ENCODE peak calls at places on chromosomes 4 and X, in six cellular contexts. L is right atrium auricular region, V is lung, R is brain microvascular endothelial cell, O is aorta, Y is Peyer's patch. G is an unnamed sample.

GRCh38 chr4:153787156-153787555 is 1.7 kb downstream of the SFRP2 start:
- DNase-seq in L (no peak), V (no peak), R (no peak), O (no peak), Y (no peak), G (no peak)

GRCh38 chr4:141524116-141524515 is 112.3 kb upstream of the IL15 start:
- DNase-seq in L (no peak), V (no peak), R (no peak), O (no peak), Y (no peak), G (no peak)

GRCh38 chr4:13525606-13526281 is 18.6 kb downstream of the NKX3-2 start:
- DNase-seq in L (no peak), V (no peak), R (no peak), O (no peak), Y (no peak), G (no peak)

GRCh38 chr4:29908276-29908675 is 811.9 kb upstream of the PCDH7 start:
- DNase-seq in L (no peak), V (no peak), R (no peak), O (no peak), Y (no peak), G (no peak)

GRCh38 chrX:2521927-2522386 is 21.2 kb upstream of the DHRSX start:
- DNase-seq in L (no peak), V (no peak), R (no peak), O (no peak), Y (no peak), G (no peak)

GRCh38 chrX:25175743-25176142 is 160.0 kb upstream of the ARX start:
- DNase-seq in L (no peak), V (no peak), R (no peak), O (no peak), Y (no peak), G (no peak)

GRCh38 chr4:158895797-158896442 is 127.1 kb downstream of the FNIP2 start:
- DNase-seq in L (no peak), V (no peak), R (peak; percentile 20), O (no peak), Y (no peak), G (no peak)

GRCh38 chr4:55372259-55372658 is 23.5 kb upstream of the TMEM165 start:
- DNase-seq in L (no peak), V (no peak), R (peak; percentile 97), O (no peak), Y (no peak), G (no peak)

GRCh38 chr4:184165291-184165690 is 52.4 kb downstream of the ENPP6 start:
- DNase-seq in L (peak; percentile 43), V (no peak), R (peak; percentile 34), O (no peak), Y (no peak), G (peak; percentile 31)

GRCh38 chrX:19904778-19905367 is 17.5 kb upstream of the SH3KBP1 start:
- DNase-seq in L (no peak), V (no peak), R (no peak), O (no peak), Y (no peak), G (no peak)

GRCh38 chr4:21470531-21470930 is 478.0 kb downstream of the KCNIP4 start:
- DNase-seq in L (no peak), V (no peak), R (peak; percentile 63), O (no peak), Y (no peak), G (peak; percentile 80)

GRCh38 chrX:139642241-139642927 is 65.6 kb downstream of the MCF2 start:
- DNase-seq in L (no peak), V (no peak), R (no peak), O (no peak), Y (no peak), G (no peak)

GRCh38 chr4:74370912-74371311 is 6.0 kb downstream of the EREG start:
- DNase-seq in L (no peak), V (peak; percentile 38), R (peak; percentile 72), O (no peak), Y (no peak), G (no peak)

GRCh38 chr4:151901631-151902030 is 140.8 kb upstream of the GATB start:
- DNase-seq in L (no peak), V (no peak), R (no peak), O (no peak), Y (no peak), G (no peak)

GRCh38 chr4:39044947-39045734 is 12.9 kb upstream of the TMEM156 start:
- DNase-seq in L (no peak), V (no peak), R (no peak), O (no peak), Y (no peak), G (no peak)

GRCh38 chr4:56531149-56531770 is 25.7 kb downstream of the ARL9 start:
- DNase-seq in L (no peak), V (no peak), R (no peak), O (no peak), Y (no peak), G (no peak)

GRCh38 chr4:137125011-137125410 is 407.3 kb downstream of the PCDH18 start:
- DNase-seq in L (no peak), V (no peak), R (peak; percentile 64), O (peak; percentile 44), Y (no peak), G (no peak)

GRCh38 chrX:9461087-9461486 is 3.8 kb upstream of the TBL1X start:
- DNase-seq in L (no peak), V (no peak), R (no peak), O (no peak), Y (no peak), G (no peak)

GRCh38 chr4:121252224-121252806 is 88.2 kb upstream of the TNIP3 start:
- DNase-seq in L (peak; percentile 63), V (peak; percentile 67), R (peak; percentile 60), O (peak; percentile 67), Y (peak; percentile 57), G (peak; percentile 10)

GRCh38 chr4:156321203-156321602 is 367.5 kb upstream of the CTSO start:
- DNase-seq in L (no peak), V (no peak), R (peak; percentile 98), O (no peak), Y (no peak), G (peak; percentile 48)

GRCh38 chr4:144699565-144699964 is 53.6 kb downstream of the HHIP start:
- DNase-seq in L (no peak), V (no peak), R (no peak), O (no peak), Y (no peak), G (no peak)

GRCh38 chr4:24434193-24434728 is 150.1 kb downstream of the DHX15 start:
- DNase-seq in L (no peak), V (no peak), R (no peak), O (no peak), Y (no peak), G (no peak)

GRCh38 chr4:45064741-45065140 is 338.4 kb upstream of the GNPDA2 start:
- DNase-seq in L (no peak), V (no peak), R (no peak), O (no peak), Y (no peak), G (no peak)

GRCh38 chr4:75907956-75908355 is 5.7 kb upstream of the PPEF2 start:
- DNase-seq in L (no peak), V (no peak), R (no peak), O (no peak), Y (no peak), G (no peak)

GRCh38 chrX:2226182-2226581 is 274.6 kb downstream of the DHRSX start:
- DNase-seq in L (no peak), V (no peak), R (no peak), O (no peak), Y (no peak), G (no peak)

GRCh38 chr4:17068396-17068795 is 170.0 kb upstream of the LDB2 start:
- DNase-seq in L (no peak), V (no peak), R (no peak), O (no peak), Y (no peak), G (no peak)

GRCh38 chrX:29926056-29926455 is 289.3 kb upstream of the MAGEB2 start:
- DNase-seq in L (no peak), V (no peak), R (no peak), O (no peak), Y (no peak), G (peak; percentile 16)

GRCh38 chr4:78562687-78563086 is 11.1 kb downstream of the ANXA3 start:
- DNase-seq in L (no peak), V (no peak), R (no peak), O (no peak), Y (no peak), G (no peak)

GRCh38 chrX:53265771-53266170 is 15.6 kb downstream of the IQSEC2 start:
- DNase-seq in L (no peak), V (no peak), R (no peak), O (no peak), Y (no peak), G (no peak)
- H3K4me3 ChIP-seq in L (no peak overlapping the region), V (no peak overlapping the region), R (no peak overlapping the region), O (no peak overlapping the region), Y (no peak overlapping the region), G (no peak overlapping the region)

DNA sequence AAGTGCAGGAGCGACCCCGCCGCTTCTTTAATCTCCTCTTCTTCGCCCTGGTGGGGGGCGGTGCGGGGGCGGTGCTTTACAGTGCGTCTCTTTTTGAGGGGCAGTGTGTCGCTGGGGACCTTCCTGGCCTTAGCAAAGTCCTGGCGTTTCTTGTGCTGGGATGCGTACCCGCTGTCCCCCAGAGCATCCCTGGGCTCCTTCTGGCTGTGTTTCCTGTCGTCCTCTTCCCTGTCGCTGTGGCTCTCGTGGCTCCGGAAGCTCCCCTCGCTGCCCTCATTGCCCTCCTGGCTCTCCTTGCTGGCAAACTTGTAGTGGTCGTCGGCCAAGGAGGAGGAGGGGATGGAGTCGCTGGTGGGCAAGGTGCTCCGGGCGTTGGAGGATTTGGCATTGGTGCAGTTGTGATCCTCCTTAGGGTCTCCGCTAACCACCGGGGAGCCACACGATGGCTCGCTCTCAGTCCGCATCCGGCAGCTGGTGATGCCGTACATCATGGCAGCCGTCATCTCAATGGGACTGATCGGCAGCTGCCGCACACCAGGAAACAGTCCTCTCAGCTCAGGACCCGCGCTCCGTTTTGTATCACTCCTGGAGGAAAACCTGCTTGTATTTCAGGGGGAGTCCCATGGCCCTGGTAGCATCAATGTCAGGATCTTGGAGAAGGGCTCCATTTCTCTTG is 30.4 kb upstream of the TMSB15A start:
- DNase-seq in L (no peak), V (no peak), R (no peak), O (no peak), Y (no peak), G (no peak)
- H3K4me3 ChIP-seq in L (peak overlapping the region; percentile 27), V (no peak overlapping the region), R (peak overlapping the region; percentile 46), O (no peak overlapping the region), Y (no peak overlapping the region), G (peak overlapping the region; percentile 39)

GRCh38 chrX:153411255-153411987 is at the start of gene ZFP92:
- DNase-seq in L (no peak), V (no peak), R (no peak), O (no peak), Y (no peak), G (no peak)
- H3K4me3 ChIP-seq in L (peak within 1 kb of the TSS; percentile 53), V (peak within 1 kb of the TSS; percentile 48), R (peak within 1 kb of the TSS; percentile 46), O (peak within 1 kb of the TSS; percentile 28), Y (peak within 1 kb of the TSS; percentile 52), G (peak within 1 kb of the TSS; percentile 45)

DNA sequence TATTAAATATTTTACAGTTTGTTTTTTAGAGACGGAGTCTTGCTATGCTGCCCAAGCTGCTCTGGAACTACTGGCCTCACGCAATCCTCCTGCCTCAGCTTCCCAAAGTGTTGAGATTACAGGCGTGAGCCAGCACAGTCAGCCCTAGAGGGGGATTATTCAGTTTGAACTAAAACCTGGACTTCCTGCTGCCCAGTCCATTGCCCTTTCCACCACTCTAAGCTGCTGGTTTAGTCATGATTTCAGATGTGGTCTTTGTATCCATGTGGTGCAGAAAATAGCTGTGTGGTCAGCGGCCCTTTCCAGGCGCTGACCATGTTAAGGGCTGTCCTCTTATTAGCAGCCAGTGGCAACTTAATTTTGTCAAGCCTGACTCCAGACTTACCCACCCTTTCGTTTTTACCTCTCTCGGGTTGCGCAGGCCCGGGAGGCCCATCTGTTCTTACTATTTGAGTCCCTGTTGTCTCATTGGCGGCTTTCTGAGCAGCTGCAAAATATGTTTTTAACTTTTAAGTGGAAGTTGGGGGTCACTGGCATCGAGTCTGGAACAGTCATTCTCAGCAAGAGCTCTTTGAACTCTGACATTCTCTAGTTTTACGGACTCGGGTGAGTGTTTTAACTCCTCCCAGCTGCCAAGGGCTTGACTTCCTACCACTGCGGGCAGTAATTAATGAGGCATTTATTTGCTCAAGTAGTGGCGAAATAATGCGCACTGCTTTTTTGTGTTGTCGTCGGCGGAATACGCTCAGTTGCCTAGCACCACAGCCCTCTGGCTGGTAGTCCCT is 772 bp upstream of the VMA21 start:
- DNase-seq in L (peak; percentile 62), V (peak; percentile 53), R (peak; percentile 17), O (no peak), Y (no peak), G (peak; percentile 28)
- H3K4me3 ChIP-seq in L (peak overlapping the region; percentile 71), V (peak overlapping the region; percentile 18), R (peak overlapping the region; percentile 53), O (peak overlapping the region; percentile 11), Y (peak overlapping the region; percentile 67), G (peak overlapping the region; percentile 49)